ENCODE peak calls at places on chromosomes 3 and 15, in four cellular contexts. W is GM23338, E is heart left ventricle, Q is A549. C is an unnamed sample.
A peak's percentile ranks its signal among the peaks of the same experiment; 100 is the strongest.

GRCh38 chr15:39896837-39897236 is 23.2 kb downstream of the GPR176 start:
- DNase-seq in W (no peak), E (no peak), Q (no peak), C (no peak)

GRCh38 chr3:40254491-40254890 is 55.0 kb upstream of the EIF1B start:
- DNase-seq in W (no peak), E (no peak), Q (no peak), C (no peak)

GRCh38 chr3:157086053-157086761 is 73.7 kb downstream of the CCNL1 start:
- DNase-seq in W (no peak), E (no peak), Q (no peak), C (no peak)

GRCh38 chr3:154078672-154079071 is 42.5 kb upstream of the ARHGEF26 start:
- DNase-seq in W (no peak), E (no peak), Q (no peak), C (no peak)

GRCh38 chr3:182241777-182242556 is 530.2 kb downstream of the SOX2 start:
- DNase-seq in W (no peak), E (peak; percentile 62), Q (no peak), C (no peak)

GRCh38 chr3:100100454-100100853 is 13.8 kb downstream of the FILIP1L start:
- DNase-seq in W (no peak), E (no peak), Q (no peak), C (no peak)

GRCh38 chr3:33202581-33203457 is 15.8 kb downstream of the SUSD5 start:
- DNase-seq in W (no peak), E (no peak), Q (no peak), C (no peak)

GRCh38 chr15:31871159-31871886 is 159.0 kb upstream of the CHRNA7 start:
- DNase-seq in W (peak; percentile 17), E (no peak), Q (no peak), C (no peak)

GRCh38 chr15:27095809-27096580 is 125.0 kb downstream of the GABRG3 start:
- DNase-seq in W (peak; percentile 17), E (no peak), Q (no peak), C (peak; percentile 34)

GRCh38 chr3:188185717-188186236 is 31.8 kb downstream of the LPP start:
- DNase-seq in W (no peak), E (no peak), Q (no peak), C (no peak)

GRCh38 chr3:177935008-177935407 is 601.2 kb upstream of the KCNMB2 start:
- DNase-seq in W (no peak), E (no peak), Q (no peak), C (no peak)

GRCh38 chr3:154334973-154335420 is 10.7 kb upstream of the DHX36 start:
- DNase-seq in W (peak; percentile 69), E (no peak), Q (peak; percentile 45), C (peak; percentile 22)

GRCh38 chr3:136396916-136397315 is 146.8 kb downstream of the PCCB start:
- DNase-seq in W (no peak), E (no peak), Q (no peak), C (no peak)

GRCh38 chr15:50531763-50532162 is 14.7 kb downstream of the USP50 start:
- DNase-seq in W (no peak), E (no peak), Q (no peak), C (no peak)

GRCh38 chr3:20317616-20318015 is 131.6 kb upstream of the SGO1 start:
- DNase-seq in W (no peak), E (no peak), Q (no peak), C (no peak)

GRCh38 chr3:123571264-123571972 is 13.4 kb downstream of the HACD2 start:
- DNase-seq in W (peak; percentile 70), E (no peak), Q (no peak), C (peak; percentile 8)

GRCh38 chr3:190378240-190378891 is 9.6 kb upstream of the CLDN16 start:
- DNase-seq in W (no peak), E (no peak), Q (no peak), C (peak; percentile 81)

GRCh38 chr3:124559650-124560405 is 170.4 kb upstream of the UMPS start:
- DNase-seq in W (peak; percentile 92), E (no peak), Q (peak; percentile 85), C (peak; percentile 60)

GRCh38 chr3:55904716-55905115 is 417.6 kb upstream of the WNT5A start:
- DNase-seq in W (no peak), E (no peak), Q (no peak), C (no peak)

GRCh38 chr3:29488922-29489321 is 208.1 kb downstream of the RBMS3 start:
- DNase-seq in W (no peak), E (no peak), Q (no peak), C (no peak)

GRCh38 chr15:90400005-90400758 is 12.1 kb downstream of the IQGAP1 start:
- DNase-seq in W (no peak), E (no peak), Q (no peak), C (no peak)

GRCh38 chr3:60917136-60917535 is 334.1 kb downstream of the FHIT start:
- DNase-seq in W (no peak), E (peak; percentile 64), Q (no peak), C (no peak)

GRCh38 chr15:98755781-98756180 is 107.4 kb downstream of the IGF1R start:
- DNase-seq in W (no peak), E (no peak), Q (no peak), C (no peak)

GRCh38 chr3:189458536-189458935 is 172.7 kb upstream of the TP63 start:
- DNase-seq in W (no peak), E (no peak), Q (no peak), C (no peak)

GRCh38 chr15:61780278-61780677 is 280.0 kb downstream of the VPS13C start:
- DNase-seq in W (no peak), E (no peak), Q (no peak), C (no peak)

GRCh38 chr3:159821737-159822136 is 166.9 kb upstream of the IL12A start:
- DNase-seq in W (no peak), E (no peak), Q (no peak), C (no peak)

GRCh38 chr15:31074321-31074720 is 27.2 kb downstream of the TRPM1 start:
- DNase-seq in W (no peak), E (no peak), Q (no peak), C (no peak)

GRCh38 chr15:47586653-47587224 is 130.6 kb upstream of the SEMA6D start:
- DNase-seq in W (no peak), E (peak; percentile 80), Q (no peak), C (no peak)

GRCh38 chr15:38652998-38653397 is 88.4 kb upstream of the RASGRP1 start:
- DNase-seq in W (peak; percentile 20), E (no peak), Q (no peak), C (no peak)

GRCh38 chr15:71411538-71412482 is 296.5 kb downstream of the THSD4 start:
- DNase-seq in W (no peak), E (no peak), Q (peak; percentile 74), C (peak; percentile 74)

GRCh38 chr15:78037779-78038305 is 39.7 kb downstream of the TBC1D2B start:
- DNase-seq in W (no peak), E (no peak), Q (no peak), C (no peak)

GRCh38 chr3:67605377-67605776 is 49.0 kb downstream of the SUCLG2 start:
- DNase-seq in W (peak; percentile 30), E (no peak), Q (peak; percentile 3), C (peak; percentile 68)

GRCh38 chr3:39208463-39209055 is 16.2 kb upstream of the XIRP1 start:
- DNase-seq in W (peak; percentile 84), E (no peak), Q (peak; percentile 60), C (peak; percentile 75)

GRCh38 chr3:125662675-125663074 is 67.4 kb upstream of the OSBPL11 start:
- DNase-seq in W (no peak), E (no peak), Q (no peak), C (peak; percentile 68)

GRCh38 chr3:102181202-102181920 is 253.5 kb upstream of the ZPLD1 start:
- DNase-seq in W (peak; percentile 24), E (no peak), Q (no peak), C (peak; percentile 72)

GRCh38 chr3:11950576-11950975 is 53.6 kb upstream of the SYN2 start:
- DNase-seq in W (no peak), E (no peak), Q (no peak), C (no peak)

GRCh38 chr3:62827550-62827949 is 47.7 kb downstream of the CADPS start:
- DNase-seq in W (no peak), E (no peak), Q (no peak), C (no peak)

GRCh38 chr3:12879191-12879815 is 37.9 kb upstream of the RPL32 start:
- DNase-seq in W (no peak), E (no peak), Q (no peak), C (no peak)

GRCh38 chr3:133992385-133992784 is 37.3 kb downstream of the SLCO2A1 start:
- DNase-seq in W (no peak), E (no peak), Q (no peak), C (no peak)
- H3K4me3 ChIP-seq in W (no peak overlapping the region), E (no peak overlapping the region), Q (no peak overlapping the region), C (no peak overlapping the region)

GRCh38 chr3:120170223-120170622 is 76.0 kb upstream of the GSK3B start:
- DNase-seq in W (no peak), E (no peak), Q (peak; percentile 31), C (peak; percentile 91)
- TF ChIP-seq CTCF in W (no peak), E (no peak), Q (no peak), C (no peak)

DNA sequence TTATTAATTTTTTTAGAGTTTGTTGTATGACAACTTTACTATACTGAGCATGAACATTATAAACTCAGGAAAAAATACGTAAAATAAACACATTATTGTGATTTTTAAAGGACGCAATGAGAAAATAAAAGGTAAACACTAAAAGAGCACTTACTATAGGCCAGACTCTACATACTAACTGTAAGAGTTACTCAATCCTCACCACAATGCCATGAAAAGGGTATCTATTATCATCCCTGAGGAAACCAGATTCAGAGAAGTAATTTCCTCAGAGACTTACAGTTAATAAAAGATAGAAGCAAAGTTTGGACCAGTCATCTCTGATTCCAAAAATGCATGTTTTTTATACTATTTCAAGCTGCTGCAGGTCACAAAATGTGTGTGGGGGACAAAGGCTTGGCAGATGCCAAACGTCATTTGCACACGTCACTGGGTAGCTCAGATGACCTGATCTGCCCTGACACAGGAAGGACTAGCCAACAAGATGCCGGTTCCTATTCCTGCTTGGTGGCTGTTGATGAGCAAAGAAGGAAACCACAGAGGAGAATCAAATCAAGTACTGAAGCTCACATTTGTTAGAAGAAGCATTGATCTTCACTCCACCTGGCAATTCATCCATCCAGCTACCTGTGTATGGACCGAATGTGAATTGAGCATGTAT is 42.3 kb downstream of the KLHL6 start:
- DNase-seq in W (no peak), E (no peak), Q (no peak), C (no peak)
- H3K4me3 ChIP-seq in W (no peak overlapping the region), E (no peak overlapping the region), Q (no peak overlapping the region), C (no peak overlapping the region)

GRCh38 chr15:23401627-23402026 is 45.4 kb downstream of the GOLGA6L2 start:
- DNase-seq in W (no peak), E (no peak), Q (no peak), C (no peak)

GRCh38 chr15:23395030-23395692 is 40.6 kb downstream of the GOLGA8S start:
- DNase-seq in W (no peak), E (no peak), Q (no peak), C (no peak)

GRCh38 chr15:23395832-23396231 is 41.3 kb downstream of the GOLGA8S start:
- DNase-seq in W (no peak), E (no peak), Q (no peak), C (no peak)

GRCh38 chr15:23402140-23402539 is 44.9 kb downstream of the GOLGA6L2 start:
- DNase-seq in W (no peak), E (no peak), Q (no peak), C (no peak)

DNA sequence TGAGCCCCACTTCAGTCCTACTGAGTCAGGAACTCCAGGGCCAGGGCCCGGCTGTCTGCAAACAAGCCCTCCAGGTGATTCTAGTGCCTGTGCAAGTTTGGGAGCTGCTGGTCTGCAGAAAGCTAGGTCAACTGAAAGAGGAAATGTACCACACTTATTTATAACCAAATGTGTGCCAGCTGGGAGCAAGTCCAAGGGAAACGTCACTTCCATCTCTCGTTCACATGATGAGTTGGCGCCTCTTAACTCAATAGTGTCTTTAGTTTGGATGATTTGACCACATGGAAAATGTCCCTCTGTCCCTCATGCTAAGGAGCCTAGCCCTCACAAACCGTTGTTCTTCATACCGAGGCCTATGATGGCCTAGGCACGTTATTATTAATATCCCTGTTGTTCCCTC is 43.2 kb downstream of the GOLGA8S start:
- DNase-seq in W (no peak), E (no peak), Q (no peak), C (no peak)
- TF ChIP-seq CTCF in W (no peak), E (no peak), Q (no peak), C (no peak)